ENCODE peak calls at places on chromosomes 16 and 17, in ten cellular contexts. T is NCI-H1436, R is heart right ventricle, X is AML-193, Q is choroid plexus epithelial cell, I is NCI-H345, L is fibroblast of mammary gland, A is HEK293T, G is GM23248, U is substantia nigra. D is an unnamed sample.

GRCh38 chr17:39239640-39240314 is 14.0 kb upstream of the STAC2 start:
- DNase-seq in T (peak), R (no peak), X (peak), Q (peak), I (peak), L (no peak), A (peak), G (no peak), U (no peak), D (peak)

GRCh38 chr17:19334331-19334730 is 28.2 kb downstream of the B9D1 start:
- DNase-seq in T (no peak), R (no peak), X (no peak), Q (no peak), I (no peak), L (no peak), A (no peak), G (no peak), U (no peak), D (no peak)

GRCh38 chr17:16352303-16352837 is 899 bp downstream of the CENPV start:
- DNase-seq in T (peak), R (no peak), X (no peak), Q (peak), I (peak), L (peak), A (peak), G (peak), U (no peak), D (peak)

GRCh38 chr17:19569785-19570496 is 36.3 kb downstream of the SLC47A1 start:
- DNase-seq in T (no peak), R (no peak), X (no peak), Q (no peak), I (no peak), L (no peak), A (no peak), G (no peak), U (no peak), D (no peak)

GRCh38 chr16:24717411-24717810 is 12.0 kb upstream of the TNRC6A start:
- DNase-seq in T (no peak), R (no peak), X (no peak), Q (peak), I (no peak), L (peak), A (no peak), G (peak), U (no peak), D (no peak)

GRCh38 chr16:62620259-62620658 is 584.0 kb upstream of the CDH8 start:
- DNase-seq in T (no peak), R (no peak), X (no peak), Q (no peak), I (no peak), L (no peak), A (no peak), G (peak), U (no peak), D (no peak)

GRCh38 chr17:50331085-50331791 is 14.7 kb upstream of the XYLT2 start:
- DNase-seq in T (no peak), R (no peak), X (no peak), Q (peak), I (no peak), L (peak), A (no peak), G (peak), U (no peak), D (no peak)

GRCh38 chr17:79925242-79925957 is 86.2 kb upstream of the CBX4 start:
- DNase-seq in T (no peak), R (peak), X (no peak), Q (peak), I (no peak), L (no peak), A (no peak), G (peak), U (peak), D (no peak)

GRCh38 chr17:35694906-35695305 is 36.5 kb upstream of the RASL10B start:
- DNase-seq in T (no peak), R (no peak), X (no peak), Q (no peak), I (no peak), L (no peak), A (no peak), G (no peak), U (no peak), D (no peak)

GRCh38 chr17:77863814-77864161 is 94.7 kb upstream of the TNRC6C start:
- DNase-seq in T (no peak), R (peak), X (peak), Q (no peak), I (no peak), L (no peak), A (no peak), G (peak), U (no peak), D (no peak)

GRCh38 chr17:47204722-47205418 is 4.3 kb upstream of the MYL4 start:
- DNase-seq in T (no peak), R (peak), X (no peak), Q (no peak), I (no peak), L (peak), A (no peak), G (peak), U (no peak), D (peak)

GRCh38 chr17:39246274-39246673 is 20.5 kb upstream of the STAC2 start:
- DNase-seq in T (no peak), R (no peak), X (no peak), Q (no peak), I (no peak), L (no peak), A (no peak), G (no peak), U (no peak), D (no peak)

GRCh38 chr16:30054959-30055553 is 10.5 kb upstream of the ALDOA start:
- DNase-seq in T (no peak), R (no peak), X (peak), Q (no peak), I (peak), L (no peak), A (peak), G (no peak), U (no peak), D (peak)

GRCh38 chr16:48138543-48138942 is 17.2 kb downstream of the ABCC12 start:
- DNase-seq in T (no peak), R (no peak), X (no peak), Q (no peak), I (no peak), L (no peak), A (no peak), G (no peak), U (no peak), D (no peak)

GRCh38 chr17:73952136-73952497 is 251.4 kb upstream of the RPL38 start:
- DNase-seq in T (peak), R (no peak), X (no peak), Q (no peak), I (no peak), L (no peak), A (no peak), G (no peak), U (no peak), D (no peak)

GRCh38 chr17:42010898-42011516 is 6.2 kb downstream of the DNAJC7 start:
- DNase-seq in T (no peak), R (no peak), X (no peak), Q (peak), I (no peak), L (peak), A (no peak), G (peak), U (no peak), D (peak)

GRCh38 chr17:17028059-17028877 is 14.0 kb upstream of the MPRIP start:
- DNase-seq in T (peak), R (peak), X (no peak), Q (peak), I (peak), L (peak), A (no peak), G (peak), U (no peak), D (no peak)

GRCh38 chr17:29399634-29400033 is 9.5 kb downstream of the TAOK1 start:
- DNase-seq in T (no peak), R (no peak), X (no peak), Q (no peak), I (no peak), L (no peak), A (no peak), G (no peak), U (no peak), D (no peak)

GRCh38 chr16:64952177-64952576 is 169.7 kb downstream of the CDH11 start:
- DNase-seq in T (no peak), R (no peak), X (no peak), Q (peak), I (no peak), L (peak), A (no peak), G (peak), U (no peak), D (no peak)

GRCh38 chr17:44260296-44260695 is 7.6 kb downstream of the SLC4A1 start:
- DNase-seq in T (no peak), R (no peak), X (no peak), Q (no peak), I (no peak), L (no peak), A (no peak), G (no peak), U (no peak), D (no peak)

GRCh38 chr17:77886387-77886728 is 72.1 kb upstream of the TNRC6C start:
- DNase-seq in T (no peak), R (no peak), X (no peak), Q (no peak), I (no peak), L (no peak), A (no peak), G (no peak), U (no peak), D (no peak)

GRCh38 chr16:54446639-54447038 is 160.1 kb upstream of the IRX3 start:
- DNase-seq in T (peak), R (peak), X (no peak), Q (peak), I (no peak), L (peak), A (no peak), G (peak), U (no peak), D (no peak)

GRCh38 chr17:38746004-38746892 is 1.9 kb downstream of the PCGF2 start:
- DNase-seq in T (no peak), R (no peak), X (no peak), Q (no peak), I (no peak), L (no peak), A (no peak), G (no peak), U (no peak), D (no peak)

GRCh38 chr16:81616321-81617020 is 162.6 kb upstream of the PLCG2 start:
- DNase-seq in T (no peak), R (peak), X (peak), Q (peak), I (no peak), L (peak), A (no peak), G (peak), U (peak), D (no peak)

GRCh38 chr16:11005611-11005975 is 61.2 kb downstream of the CLEC16A start:
- DNase-seq in T (no peak), R (no peak), X (no peak), Q (peak), I (no peak), L (peak), A (no peak), G (peak), U (no peak), D (no peak)

GRCh38 chr16:12500771-12501170 is 302.9 kb downstream of the CPPED1 start:
- DNase-seq in T (no peak), R (no peak), X (no peak), Q (no peak), I (peak), L (no peak), A (no peak), G (no peak), U (no peak), D (no peak)

GRCh38 chr16:86300746-86301480 is 209.4 kb upstream of the FOXF1 start:
- DNase-seq in T (no peak), R (no peak), X (no peak), Q (peak), I (no peak), L (peak), A (no peak), G (peak), U (no peak), D (peak)

GRCh38 chr17:81037026-81037782 is 2.3 kb downstream of the BAIAP2 start:
- DNase-seq in T (no peak), R (peak), X (no peak), Q (no peak), I (no peak), L (no peak), A (no peak), G (no peak), U (no peak), D (no peak)

GRCh38 chr17:70871180-70871818 is 702.0 kb downstream of the KCNJ2 start:
- DNase-seq in T (no peak), R (no peak), X (no peak), Q (no peak), I (no peak), L (no peak), A (no peak), G (no peak), U (no peak), D (no peak)

GRCh38 chr16:14302399-14303181 is 231.5 kb downstream of the MRTFB start:
- DNase-seq in T (peak), R (peak), X (no peak), Q (peak), I (peak), L (no peak), A (peak), G (peak), U (no peak), D (peak)

GRCh38 chr17:45170976-45171337 is 9.3 kb downstream of the HEXIM2 start:
- DNase-seq in T (no peak), R (peak), X (no peak), Q (peak), I (no peak), L (peak), A (no peak), G (peak), U (no peak), D (no peak)

GRCh38 chr17:412211-413015 is 59.8 kb upstream of the RPH3AL start:
- DNase-seq in T (peak), R (peak), X (peak), Q (peak), I (peak), L (peak), A (peak), G (peak), U (peak), D (peak)

GRCh38 chr16:81470796-81471636 is 26.4 kb downstream of the CMIP start:
- DNase-seq in T (no peak), R (no peak), X (no peak), Q (no peak), I (no peak), L (no peak), A (no peak), G (no peak), U (no peak), D (no peak)

GRCh38 chr16:75555213-75555706 is 792 bp downstream of the TMEM231 start:
- DNase-seq in T (peak), R (peak), X (peak), Q (peak), I (peak), L (peak), A (peak), G (peak), U (peak), D (peak)

GRCh38 chr17:74231846-74232713 is 18.7 kb downstream of the TTYH2 start:
- DNase-seq in T (no peak), R (no peak), X (no peak), Q (no peak), I (no peak), L (no peak), A (no peak), G (no peak), U (no peak), D (no peak)

GRCh38 chr16:180921-181667 is 835 bp downstream of the HBQ1 start:
- DNase-seq in T (peak), R (peak), X (peak), Q (peak), I (peak), L (peak), A (peak), G (peak), U (peak), D (peak)

D was measured in KBM-7.